ENCODE peak calls at places on chromosomes 3 and 15, in ten cellular contexts. S is mesenchymal stem cell; P is H9; M is HCT116; K is Caco-2; V is mammary epithelial cell; B is effector memory CD4-positive, alpha-beta T cell; Z is IMR-90; D is upper lobe of right lung; J is GM23338. N is an unnamed sample.

GRCh38 chr3:41565948-41566347 is 366.6 kb downstream of the CTNNB1 start:
- DNase-seq in D (no peak), V (no peak), K (no peak), B (no peak), J (no peak), M (no peak), P (no peak), Z (no peak), S (no peak), N (no peak)

GRCh38 chr3:10620833-10621082 is 115.4 kb upstream of the ATP2B2 start:
- DNase-seq in Z (no peak), S (no peak), J (no peak), B (no peak), D (no peak), V (no peak), K (no peak), P (no peak), M (no peak), N (no peak)

GRCh38 chr3:177647876-177648275 is 450.6 kb upstream of the TBL1XR1 start:
- DNase-seq in S (no peak), P (no peak), Z (no peak), M (no peak), K (no peak), D (no peak), B (no peak), J (no peak), V (no peak), N (no peak)

GRCh38 chr15:94478763-94479162 is 247.4 kb downstream of the MCTP2 start:
- DNase-seq in V (no peak), Z (no peak), D (no peak), B (no peak), S (no peak), P (no peak), M (no peak), J (no peak), K (no peak), N (no peak)

GRCh38 chr3:7567160-7567559 is 706.2 kb downstream of the GRM7 start:
- DNase-seq in S (no peak), D (no peak), Z (no peak), J (no peak), V (no peak), M (no peak), B (no peak), K (no peak), P (no peak), N (no peak)

GRCh38 chr3:99751649-99752048 is 66.0 kb upstream of the CMSS1 start:
- DNase-seq in J (no peak), V (peak; percentile 71), S (peak; percentile 66), B (no peak), D (no peak), Z (peak; percentile 89), K (no peak), M (no peak), P (no peak), N (no peak)

GRCh38 chr15:80580107-80580506 is 115.0 kb upstream of the ABHD17C start:
- DNase-seq in S (peak; percentile 78), Z (peak; percentile 80), V (peak; percentile 100), D (no peak), J (no peak), K (no peak), B (no peak), P (peak; percentile 15), M (no peak), N (no peak)

GRCh38 chr3:38353151-38353550 is 6.6 kb downstream of the XYLB start:
- DNase-seq in J (no peak), K (no peak), S (no peak), B (no peak), Z (peak; percentile 24), V (no peak), M (no peak), D (no peak), P (no peak), N (no peak)

GRCh38 chr15:75025548-75026260 is 2.3 kb downstream of the PPCDC start:
- DNase-seq in V (no peak), S (no peak), Z (no peak), K (no peak), D (no peak), M (no peak), J (no peak), P (no peak), B (no peak), N (no peak)

GRCh38 chr15:75024102-75024636 is 779 bp downstream of the PPCDC start:
- DNase-seq in P (no peak), B (no peak), K (peak; percentile 16), M (no peak), J (peak; percentile 31), D (no peak), S (peak; percentile 42), Z (peak; percentile 22), V (peak; percentile 30), N (no peak)

GRCh38 chr15:75025102-75025501 is 1.7 kb downstream of the PPCDC start:
- DNase-seq in D (no peak), J (no peak), V (no peak), P (no peak), M (no peak), B (no peak), S (no peak), Z (no peak), K (no peak), N (no peak)

GRCh38 chr15:75022808-75023193 is 589 bp upstream of the PPCDC start:
- DNase-seq in M (no peak), P (no peak), Z (no peak), J (no peak), V (no peak), D (no peak), S (no peak), K (no peak), B (no peak), N (no peak)

DNA sequence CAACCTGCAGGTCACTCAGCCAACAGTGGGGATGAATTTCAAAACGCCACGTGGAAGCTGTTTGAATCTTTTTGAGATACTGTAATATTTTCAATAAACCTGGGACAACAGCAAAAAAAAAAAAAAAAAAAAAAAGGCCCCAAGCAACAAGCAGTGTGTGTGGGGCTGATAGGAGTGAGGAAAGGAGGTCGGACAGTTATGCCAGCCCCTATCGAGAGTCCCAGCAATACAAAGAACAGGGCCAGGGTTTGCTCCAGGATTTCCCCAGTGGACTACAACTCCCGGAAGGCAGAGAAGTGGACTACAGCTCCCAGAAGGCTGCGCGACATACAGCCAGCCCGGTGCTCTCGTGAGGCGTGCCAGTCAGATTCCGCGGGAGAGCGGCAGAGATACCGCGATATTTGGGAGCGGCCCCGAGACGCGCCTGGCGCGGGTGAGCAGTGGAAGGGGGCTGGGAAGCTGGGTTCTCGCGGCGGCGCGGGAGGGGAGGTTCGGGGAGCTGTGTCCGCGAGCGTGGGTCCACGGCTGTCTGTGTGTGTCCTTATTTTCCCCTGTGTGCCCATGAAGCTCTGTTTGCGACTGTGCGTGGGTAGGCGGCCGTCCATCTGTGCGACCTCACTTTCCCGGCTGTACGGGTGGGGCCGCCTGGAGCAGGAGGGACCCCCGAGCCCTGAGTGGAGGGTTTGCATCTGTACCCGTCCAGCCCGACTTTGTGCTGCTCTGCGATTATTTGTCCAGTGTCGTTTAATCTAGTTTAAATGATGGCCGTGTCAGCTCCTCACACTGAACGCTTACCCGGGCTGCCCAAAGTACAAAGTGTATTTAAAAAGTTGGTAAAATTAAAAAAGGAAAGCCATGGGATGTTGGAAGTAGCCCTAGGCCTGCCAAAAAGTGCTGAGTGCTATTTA is at the start of gene PPCDC:
- DNase-seq in M (peak; percentile 91), S (peak; percentile 95), Z (peak; percentile 92), P (peak; percentile 97), B (peak; percentile 88), K (peak; percentile 96), J (peak; percentile 98), V (peak; percentile 93), D (peak; percentile 98), N (peak; percentile 98)
- H3K4me1 ChIP-seq in M (no peaks in the 10 kb centered on the region), S (no peaks in the 10 kb centered on the region), Z (peaks cover 2% of the 10 kb centered on the region), P (no peaks in the 10 kb centered on the region), B (peaks cover 9% of the 10 kb centered on the region), K (no peaks in the 10 kb centered on the region), J (peaks cover 7% of the 10 kb centered on the region), V (peaks cover 4% of the 10 kb centered on the region), D (peaks cover 16% of the 10 kb centered on the region), N (no peaks in the 10 kb centered on the region)

GRCh38 chr15:68581725-68582124 is 2.9 kb downstream of the CORO2B start:
- DNase-seq in S (no peak), B (no peak), P (no peak), D (no peak), K (no peak), V (no peak), Z (no peak), M (no peak), J (no peak), N (peak; percentile 55)

GRCh38 chr15:68582236-68582635 is 3.4 kb downstream of the CORO2B start:
- DNase-seq in D (no peak), P (no peak), K (no peak), Z (no peak), M (no peak), V (no peak), J (no peak), S (no peak), B (no peak), N (no peak)

GRCh38 chr15:68583936-68584703 is 5.3 kb downstream of the CORO2B start:
- DNase-seq in P (no peak), S (no peak), B (no peak), Z (no peak), V (no peak), M (no peak), D (no peak), K (no peak), J (no peak), N (no peak)

GRCh38 chr15:68583321-68583720 is 4.5 kb downstream of the CORO2B start:
- DNase-seq in P (no peak), S (no peak), J (no peak), K (no peak), V (no peak), D (no peak), B (no peak), M (no peak), Z (no peak), N (peak; percentile 31)

DNA sequence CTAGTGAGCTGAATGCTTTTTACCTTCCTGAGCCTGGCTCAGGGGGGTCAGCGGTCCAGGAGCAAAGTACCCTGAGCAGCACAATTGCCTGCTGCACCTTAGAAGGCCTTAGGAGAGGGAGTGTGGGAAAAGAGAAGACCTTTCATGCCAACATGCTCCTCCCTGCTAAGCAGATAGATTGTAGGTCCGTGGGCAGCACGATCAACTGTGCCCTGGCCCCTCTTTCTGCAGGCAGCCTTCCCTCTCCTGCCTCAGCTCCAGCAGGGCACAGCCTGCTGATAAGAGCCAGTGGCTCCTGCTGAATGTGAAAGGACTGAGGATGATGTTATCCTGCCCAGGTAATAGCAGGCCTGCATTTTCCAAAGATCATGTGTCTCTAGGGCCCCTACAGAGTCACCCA is 4.1 kb downstream of the CORO2B start:
- DNase-seq in V (no peak), S (no peak), Z (no peak), D (no peak), K (no peak), M (no peak), J (no peak), B (no peak), P (no peak), N (no peak)
- H3K4me1 ChIP-seq in V (peaks cover 35% of the 10 kb centered on the region), S (peaks cover 67% of the 10 kb centered on the region), Z (peaks cover 23% of the 10 kb centered on the region), D (peaks cover 3% of the 10 kb centered on the region), K (peaks cover 9% of the 10 kb centered on the region), M (peaks cover 39% of the 10 kb centered on the region), J (peaks cover 15% of the 10 kb centered on the region), B (peaks cover 2% of the 10 kb centered on the region), P (no peaks in the 10 kb centered on the region), N (no peaks in the 10 kb centered on the region)

DNA sequence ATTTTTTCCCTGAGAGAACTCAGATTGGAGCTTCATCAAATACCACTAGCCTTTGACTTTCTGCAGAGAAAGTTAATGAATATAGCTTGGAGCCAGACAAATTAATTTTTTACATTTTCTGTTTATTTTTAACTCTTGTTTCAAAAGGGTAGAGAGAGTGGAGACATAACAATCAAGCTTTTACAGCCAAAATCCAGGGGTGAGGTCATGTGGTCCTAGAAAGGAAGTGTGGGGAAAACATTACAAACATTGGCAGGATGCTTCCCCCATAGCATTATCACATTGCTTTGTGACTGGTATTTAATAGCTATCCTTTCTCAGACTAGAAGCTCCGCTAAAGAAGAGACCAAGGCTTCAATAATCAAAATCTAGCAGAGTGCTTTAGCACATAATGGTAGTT is 46.4 kb upstream of the PHLDB2 start:
- DNase-seq in P (no peak), Z (no peak), S (no peak), V (no peak), D (no peak), J (no peak), B (no peak), K (no peak), M (no peak), N (no peak)
- H3K4me1 ChIP-seq in P (no peaks in the 10 kb centered on the region), Z (peaks cover 10% of the 10 kb centered on the region), S (peaks cover 3% of the 10 kb centered on the region), V (peaks cover 40% of the 10 kb centered on the region), D (no peaks in the 10 kb centered on the region), J (peaks cover 3% of the 10 kb centered on the region), B (no peaks in the 10 kb centered on the region), K (peaks cover 30% of the 10 kb centered on the region), M (peaks cover 39% of the 10 kb centered on the region), N (peaks cover 6% of the 10 kb centered on the region)

DNA sequence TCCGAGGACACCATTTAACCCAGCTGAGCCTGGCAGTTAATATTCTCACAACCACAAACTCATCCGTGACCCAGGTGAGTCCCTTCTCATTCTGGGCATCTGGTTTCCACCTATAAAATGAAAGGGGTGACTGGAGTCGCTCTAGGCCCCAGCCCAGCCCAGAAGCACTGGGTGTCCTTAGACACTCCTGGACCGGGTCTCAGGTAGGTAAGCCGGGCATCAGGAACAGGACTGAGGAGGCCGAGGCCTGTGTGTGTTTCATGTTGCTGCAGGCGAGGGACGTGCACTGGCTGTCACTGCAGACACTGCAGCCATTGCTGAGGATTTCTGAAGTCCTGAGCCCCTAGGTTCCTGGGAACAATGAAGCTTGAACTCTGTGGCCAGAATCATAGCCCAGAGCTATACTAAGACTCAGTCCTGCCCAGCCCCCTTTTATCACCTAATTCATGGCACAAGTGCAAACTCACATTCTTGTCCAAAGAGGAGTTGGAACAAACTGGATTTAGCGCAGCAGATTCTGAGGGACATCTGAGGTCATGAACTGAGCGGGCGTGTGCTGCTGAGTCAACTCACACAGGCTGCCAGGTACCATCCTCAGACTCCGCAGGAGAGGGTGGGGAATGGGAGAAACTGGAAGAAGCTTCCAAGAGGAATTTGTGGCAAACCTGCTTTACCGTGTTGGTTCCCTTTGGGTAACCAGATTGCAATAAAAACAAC is 184.9 kb downstream of the FAM43A start:
- DNase-seq in J (no peak), Z (peak; percentile 31), D (no peak), S (no peak), V (peak; percentile 79), K (peak; percentile 36), B (no peak), M (peak; percentile 59), P (no peak), N (peak; percentile 35)
- H3K4me1 ChIP-seq in J (peaks cover 18% of the 10 kb centered on the region), Z (peaks cover 17% of the 10 kb centered on the region), D (peaks cover 29% of the 10 kb centered on the region), S (peaks cover 11% of the 10 kb centered on the region), V (peaks cover 38% of the 10 kb centered on the region), K (peaks cover 28% of the 10 kb centered on the region), B (no peaks in the 10 kb centered on the region), M (peaks cover 37% of the 10 kb centered on the region), P (peaks cover 4% of the 10 kb centered on the region), N (no peaks in the 10 kb centered on the region)

N was measured in aorta.